ENCODE peak calls at places on chromosomes 1 and 21, in four cellular contexts. J is neuronal stem cell, R is psoas muscle, L is cardiac muscle cell. N is an unnamed sample. For H3K27me3 and H3K4me1, the result is how much of the 10 kb centered on the place peaks cover.

GRCh38 chr1:79848316-79848715 is 841.8 kb upstream of the ADGRL4 start:
- DNase-seq in J (no peak), L (no peak), R (no peak), N (no peak)

GRCh38 chr1:11784993-11785769 is 20.6 kb downstream of the MTHFR start:
- DNase-seq in J (peak), L (peak), R (peak), N (peak)

GRCh38 chr1:46219551-46220520 is 16.7 kb downstream of the LURAP1 start:
- DNase-seq in L (no peak), R (no peak), J (no peak), N (no peak)

GRCh38 chr1:36342426-36343185 is 19.2 kb upstream of the EVA1B start:
- DNase-seq in L (no peak), J (no peak), R (peak), N (no peak)

GRCh38 chr1:10617318-10617717 is 142.6 kb downstream of the PEX14 start:
- DNase-seq in L (no peak), J (no peak), R (no peak), N (no peak)

GRCh38 chr21:35043549-35043948 is 5.6 kb downstream of the RUNX1 start:
- DNase-seq in L (no peak), R (no peak), J (no peak), N (no peak)

GRCh38 chr1:41622859-41623732 is 138.6 kb upstream of the EDN2 start:
- DNase-seq in R (no peak), J (no peak), L (no peak), N (no peak)

GRCh38 chr1:172946814-172947507 is 103.8 kb downstream of the TNFSF18 start:
- DNase-seq in L (no peak), J (no peak), R (no peak), N (no peak)

GRCh38 chr1:65568285-65568684 is 147.8 kb downstream of the LEPR start:
- DNase-seq in J (no peak), L (no peak), R (no peak), N (no peak)

GRCh38 chr1:25079048-25079447 is 149.0 kb upstream of the RUNX3 start:
- DNase-seq in L (no peak), R (no peak), J (no peak), N (no peak)
- H3K27me3 ChIP-seq in L (under half), R (under half), J (under half), N (under half)

GRCh38 chr1:192462630-192463029 is 112.9 kb upstream of the RGS1 start:
- DNase-seq in R (no peak), J (no peak), L (no peak), N (no peak)

GRCh38 chr1:192459467-192459866 is 116.1 kb upstream of the RGS1 start:
- DNase-seq in J (no peak), L (no peak), R (no peak), N (no peak)

GRCh38 chr1:192461684-192462083 is 113.9 kb upstream of the RGS1 start:
- DNase-seq in R (no peak), J (no peak), L (no peak), N (no peak)

GRCh38 chr1:192463661-192464060 is 111.9 kb upstream of the RGS1 start:
- DNase-seq in R (no peak), J (no peak), L (no peak), N (no peak)
- H3K4me3 ChIP-seq in R (no peak), J (no peak), L (no peak), N (no peak)

DNA sequence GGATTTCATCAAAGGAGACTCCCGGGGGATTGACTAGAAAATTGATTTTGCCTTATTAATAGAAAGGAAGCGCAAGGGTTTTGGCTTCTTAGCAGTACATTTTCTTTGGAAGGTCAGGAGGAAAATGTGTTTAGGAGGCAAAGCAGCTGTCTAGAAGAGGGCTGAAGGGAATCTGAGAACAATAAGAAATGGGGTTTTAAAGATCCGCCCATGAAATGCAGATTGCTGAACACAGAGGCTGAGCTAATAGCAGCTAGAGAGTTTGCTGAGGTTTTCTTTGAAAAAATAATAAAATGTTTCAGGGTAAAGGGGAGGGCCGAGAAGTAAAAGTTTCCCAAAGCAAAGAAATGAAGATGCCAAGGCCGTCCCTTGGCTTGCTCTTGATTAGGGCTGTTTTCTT is 4.9 kb downstream of the SERTAD4 start:
- DNase-seq in R (no peak), L (no peak), J (no peak), N (no peak)
- H3K4me1 ChIP-seq in R (under half), L (under half), J (under half), N (under half)

GRCh38 chr21:44834951-44835646 is 17.2 kb upstream of the SUMO3 start:
- DNase-seq in L (no peak), R (no peak), J (no peak), N (no peak)

GRCh38 chr21:44834231-44834950 is 16.5 kb upstream of the SUMO3 start:
- DNase-seq in R (no peak), L (no peak), J (no peak), N (no peak)

GRCh38 chr21:44836666-44837471 is 19.0 kb upstream of the SUMO3 start:
- DNase-seq in J (no peak), R (no peak), L (peak), N (no peak)

GRCh38 chr21:44836349-44836665 is 18.4 kb upstream of the SUMO3 start:
- DNase-seq in J (no peak), L (no peak), R (no peak), N (no peak)

DNA sequence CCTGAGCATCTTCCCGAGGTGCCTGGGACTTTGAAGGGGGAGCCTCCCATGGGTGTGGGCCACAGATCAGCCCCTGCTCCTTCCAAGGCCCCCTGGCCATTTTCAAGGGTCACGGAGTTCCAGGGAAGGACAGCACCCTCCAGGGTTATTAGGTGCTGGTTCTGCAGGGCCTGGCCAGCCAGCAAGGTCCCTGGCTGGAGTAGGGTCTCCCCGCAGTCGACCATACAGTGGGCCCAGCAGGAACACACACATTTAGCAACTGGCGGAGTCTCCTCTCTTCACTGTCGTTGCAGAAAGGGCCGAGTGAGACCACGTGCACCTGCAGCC is 17.7 kb upstream of the SUMO3 start:
- DNase-seq in J (no peak), L (no peak), R (no peak), N (no peak)
- H3K27me3 ChIP-seq in J (under half), L (under half), R (under half), N (under half)